ENCODE peak calls at places on chromosomes 13 and 19, in eight cellular contexts. Y is GM23248; J is left lung; C is heart right ventricle; A is thoracic aorta; Q is Panc1; T is CD4-positive, CD25-positive, alpha-beta regulatory T cell; H is CD8-positive, alpha-beta memory T cell. D is an unnamed sample.

GRCh38 chr13:113976711-113977684 is 3.1 kb upstream of the C13orf46 start:
- DNase-seq in Y (peak; percentile 85), J (peak; percentile 78), C (no peak), A (peak; percentile 2), Q (no peak), T (no peak), H (no peak), D (no peak)

GRCh38 chr13:112056284-112056727 is 10.6 kb upstream of the SOX1 start:
- DNase-seq in Y (no peak), J (no peak), C (no peak), A (no peak), Q (no peak), T (no peak), H (no peak), D (no peak)

GRCh38 chr19:10888421-10888866 is 17.1 kb downstream of the CARM1 start:
- DNase-seq in Y (no peak), J (no peak), C (no peak), A (no peak), Q (no peak), T (no peak), H (no peak), D (no peak)

GRCh38 chr19:621819-622218 is 11.5 kb downstream of the POLRMT start:
- DNase-seq in Y (no peak), J (peak; percentile 72), C (no peak), A (no peak), Q (no peak), T (no peak), H (no peak), D (no peak)

GRCh38 chr19:17073869-17074627 is 1.2 kb downstream of the HAUS8 start:
- DNase-seq in Y (peak; percentile 65), J (peak; percentile 67), C (no peak), A (no peak), Q (no peak), T (peak; percentile 29), H (peak; percentile 16), D (no peak)

GRCh38 chr19:2793126-2793525 is 7.8 kb downstream of the THOP1 start:
- DNase-seq in Y (no peak), J (no peak), C (no peak), A (no peak), Q (no peak), T (no peak), H (no peak), D (no peak)

GRCh38 chr13:66312312-66313087 is 917.6 kb downstream of the PCDH9 start:
- DNase-seq in Y (no peak), J (no peak), C (no peak), A (no peak), Q (peak; percentile 61), T (no peak), H (no peak), D (no peak)

GRCh38 chr19:16366433-16367268 is 42.0 kb downstream of the KLF2 start:
- DNase-seq in Y (no peak), J (peak; percentile 70), C (no peak), A (no peak), Q (no peak), T (peak; percentile 88), H (peak; percentile 77), D (no peak)

GRCh38 chr19:45768644-45769053 is 403 bp downstream of the SIX5 start:
- DNase-seq in Y (peak; percentile 81), J (peak; percentile 87), C (no peak), A (no peak), Q (no peak), T (no peak), H (no peak), D (no peak)

GRCh38 chr19:41133260-41133659 is 19.0 kb downstream of the CYP2F1 start:
- DNase-seq in Y (no peak), J (no peak), C (no peak), A (no peak), Q (no peak), T (no peak), H (no peak), D (no peak)

GRCh38 chr19:46080561-46080960 is 39.8 kb upstream of the IGFL4 start:
- DNase-seq in Y (peak; percentile 87), J (no peak), C (no peak), A (no peak), Q (no peak), T (no peak), H (no peak), D (no peak)

GRCh38 chr19:47057328-47057727 is 8.9 kb upstream of the TMEM160 start:
- DNase-seq in Y (peak; percentile 29), J (no peak), C (no peak), A (no peak), Q (no peak), T (no peak), H (no peak), D (no peak)

GRCh38 chr13:88464851-88465250 is 793.7 kb downstream of the SLITRK5 start:
- DNase-seq in Y (no peak), J (no peak), C (no peak), A (no peak), Q (no peak), T (no peak), H (no peak), D (no peak)

GRCh38 chr13:27643334-27644158 is 21.9 kb downstream of the POLR1D start:
- DNase-seq in Y (peak; percentile 19), J (no peak), C (no peak), A (no peak), Q (no peak), T (no peak), H (no peak), D (no peak)

GRCh38 chr19:18895828-18896341 is at the start of gene CERS1:
- DNase-seq in Y (peak; percentile 54), J (no peak), C (no peak), A (no peak), Q (no peak), T (no peak), H (no peak), D (no peak)

GRCh38 chr13:112928958-112929777 is 39.8 kb upstream of the MCF2L start:
- DNase-seq in Y (peak; percentile 35), J (no peak), C (peak; percentile 59), A (no peak), Q (no peak), T (no peak), H (no peak), D (no peak)

GRCh38 chr19:11378319-11379189 is 4.1 kb downstream of the SWSAP1 start:
- DNase-seq in Y (peak; percentile 93), J (peak; percentile 83), C (peak; percentile 43), A (no peak), Q (no peak), T (no peak), H (no peak), D (no peak)

GRCh38 chr19:14161305-14161704 is 24.9 kb upstream of the ASF1B start:
- DNase-seq in Y (no peak), J (peak; percentile 81), C (no peak), A (no peak), Q (no peak), T (no peak), H (no peak), D (no peak)

GRCh38 chr19:17872251-17873001 is 681 bp downstream of the SLC5A5 start:
- DNase-seq in Y (no peak), J (peak; percentile 88), C (no peak), A (no peak), Q (no peak), T (peak; percentile 91), H (no peak), D (no peak)

GRCh38 chr13:33202644-33203169 is 82.8 kb downstream of the STARD13 start:
- DNase-seq in Y (no peak), J (no peak), C (no peak), A (no peak), Q (no peak), T (no peak), H (no peak), D (no peak)

GRCh38 chr13:33612641-33613638 is 205.0 kb upstream of the RFC3 start:
- DNase-seq in Y (no peak), J (no peak), C (no peak), A (no peak), Q (no peak), T (peak; percentile 74), H (no peak), D (no peak)

GRCh38 chr19:4027146-4027545 is 19.6 kb downstream of the PIAS4 start:
- DNase-seq in Y (no peak), J (no peak), C (no peak), A (no peak), Q (no peak), T (no peak), H (no peak), D (no peak)

GRCh38 chr13:50829896-50830295 is 13.6 kb downstream of the DLEU7 start:
- DNase-seq in Y (peak; percentile 75), J (no peak), C (no peak), A (no peak), Q (no peak), T (no peak), H (no peak), D (no peak)

GRCh38 chr19:44741258-44741731 is 7.2 kb upstream of the BCL3 start:
- DNase-seq in Y (peak; percentile 53), J (peak; percentile 20), C (peak; percentile 15), A (no peak), Q (no peak), T (peak; percentile 61), H (no peak), D (no peak)
- H3K4me1 ChIP-seq in Y (peaks cover 64% of the 10 kb centered on the region), J (peaks cover 49% of the 10 kb centered on the region), C (peaks cover 51% of the 10 kb centered on the region), A (peaks cover 50% of the 10 kb centered on the region), Q (peaks cover 59% of the 10 kb centered on the region), T (peaks cover 6% of the 10 kb centered on the region), H (no peaks in the 10 kb centered on the region), D (no peaks in the 10 kb centered on the region)

DNA sequence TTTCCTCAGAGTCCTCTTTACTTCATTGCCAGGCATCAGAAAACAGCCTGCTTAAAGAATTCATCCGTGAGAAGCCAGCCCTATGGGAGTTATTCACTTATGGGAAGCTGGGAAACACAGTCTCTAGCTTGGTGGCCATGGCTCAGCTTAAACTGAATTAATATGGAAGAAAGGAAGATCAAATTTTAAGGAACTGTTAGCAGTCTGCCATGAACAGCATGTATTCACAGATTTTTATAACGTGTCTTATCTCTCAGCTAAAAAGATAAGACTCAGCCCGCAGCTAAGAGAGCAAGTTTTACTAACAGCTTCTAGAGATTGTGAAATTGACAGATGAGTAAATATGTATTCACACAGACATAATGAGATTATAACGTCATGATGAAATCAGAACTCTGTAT is 253.7 kb upstream of the RXFP2 start:
- DNase-seq in Y (peak; percentile 60), J (no peak), C (no peak), A (no peak), Q (no peak), T (no peak), H (no peak), D (no peak)
- H3K4me1 ChIP-seq in Y (peaks cover 14% of the 10 kb centered on the region), J (no peaks in the 10 kb centered on the region), C (no peaks in the 10 kb centered on the region), A (no peaks in the 10 kb centered on the region), Q (no peaks in the 10 kb centered on the region), T (no peaks in the 10 kb centered on the region), H (no peaks in the 10 kb centered on the region), D (no peaks in the 10 kb centered on the region)

GRCh38 chr13:99263386-99263785 is 5.2 kb upstream of the GPR18 start:
- DNase-seq in Y (no peak), J (no peak), C (no peak), A (no peak), Q (no peak), T (no peak), H (no peak), D (no peak)
- H3K4me1 ChIP-seq in Y (peaks cover 7% of the 10 kb centered on the region), J (no peaks in the 10 kb centered on the region), C (peaks cover 18% of the 10 kb centered on the region), A (no peaks in the 10 kb centered on the region), Q (no peaks in the 10 kb centered on the region), T (peaks cover 29% of the 10 kb centered on the region), H (peaks cover 57% of the 10 kb centered on the region), D (peaks cover 50% of the 10 kb centered on the region)

DNA sequence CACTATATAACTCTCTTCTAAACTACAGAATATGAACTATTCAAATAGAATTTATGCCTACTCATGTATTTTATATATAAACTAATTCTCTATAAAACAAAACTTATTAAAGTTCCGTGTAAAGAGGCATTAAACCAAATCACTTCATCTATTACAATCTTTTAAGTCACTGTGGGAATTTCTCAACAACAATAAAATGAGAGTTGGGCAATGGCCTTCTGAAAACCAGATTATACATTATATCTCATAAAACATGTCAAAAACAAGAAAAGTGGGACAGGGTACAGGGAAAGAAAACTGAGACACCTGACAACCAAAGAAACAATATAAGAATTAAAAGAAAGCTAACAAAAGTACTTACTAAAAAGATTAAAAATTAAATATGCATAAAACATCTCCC is 145.2 kb downstream of the DIAPH3 start:
- DNase-seq in Y (no peak), J (no peak), C (no peak), A (no peak), Q (no peak), T (no peak), H (no peak), D (no peak)
- H3K4me1 ChIP-seq in Y (no peaks in the 10 kb centered on the region), J (no peaks in the 10 kb centered on the region), C (no peaks in the 10 kb centered on the region), A (peaks cover 5% of the 10 kb centered on the region), Q (no peaks in the 10 kb centered on the region), T (peaks cover 8% of the 10 kb centered on the region), H (no peaks in the 10 kb centered on the region), D (no peaks in the 10 kb centered on the region)